ENCODE peak calls at places on chromosomes 13 and 19, in seven cellular contexts. J is EH; M is activated T-cell treated with anti-CD3 and anti-CD28 coated beads, Interleukin-2, amount 50 U/mL, for 72 hours; A is putamen; W is DMS153; Z is activated effector memory CD4-positive, alpha-beta T cell treated with anti-CD3 and anti-CD28 coated beads, Interleukin-2, amount 50 U/mL, for 16 hours; B is activated CD4-positive, alpha-beta T cell treated with anti-CD3 and anti-CD28 coated beads, Interleukin-2, amount 50 U/mL, for 48 hours. E is an unnamed sample.

GRCh38 chr13:110636053-110636475 is 20.7 kb downstream of the NAXD start:
- DNase-seq in Z (no peak), A (no peak), W (no peak), J (no peak), M (no peak), B (no peak), E (no peak)

GRCh38 chr13:24178847-24179845 is 18.6 kb downstream of the SPATA13 start:
- DNase-seq in M (peak; percentile 14), Z (no peak), W (no peak), B (no peak), J (peak; percentile 22), A (no peak), E (no peak)

GRCh38 chr19:13092206-13092605 is 10.5 kb downstream of the LYL1 start:
- DNase-seq in J (no peak), W (no peak), B (no peak), Z (no peak), A (no peak), M (no peak), E (no peak)

GRCh38 chr19:13063461-13064091 is 39.1 kb downstream of the LYL1 start:
- DNase-seq in J (peak; percentile 36), B (no peak), W (no peak), M (no peak), Z (no peak), A (no peak), E (no peak)

GRCh38 chr19:33245948-33246728 is 20.5 kb upstream of the SLC7A10 start:
- DNase-seq in A (no peak), M (no peak), B (no peak), W (no peak), Z (no peak), J (no peak), E (no peak)

GRCh38 chr13:28611654-28612131 is 47.2 kb upstream of the POMP start:
- DNase-seq in A (no peak), Z (no peak), M (peak; percentile 24), B (peak; percentile 4), J (peak; percentile 71), W (no peak), E (no peak)

GRCh38 chr13:98447881-98448641 is 128.8 kb downstream of the STK24 start:
- DNase-seq in B (peak; percentile 51), Z (peak; percentile 72), A (peak; percentile 69), W (no peak), M (peak; percentile 41), J (peak; percentile 48), E (peak; percentile 25)

GRCh38 chr13:64154514-64154913 is 2738.9 kb upstream of the PCDH20 start:
- DNase-seq in M (no peak), A (no peak), J (peak; percentile 53), W (no peak), B (no peak), Z (no peak), E (no peak)

GRCh38 chr19:44814132-44814470 is 5.2 kb downstream of the BCAM start:
- DNase-seq in B (no peak), J (no peak), A (no peak), W (no peak), Z (no peak), M (no peak), E (no peak)

GRCh38 chr19:6794817-6795431 is 22.4 kb downstream of the VAV1 start:
- DNase-seq in W (no peak), B (no peak), A (no peak), J (no peak), Z (no peak), M (no peak), E (no peak)

GRCh38 chr19:39080431-39080830 is 3.7 kb upstream of the ACP7 start:
- DNase-seq in M (no peak), J (no peak), Z (no peak), B (no peak), A (peak; percentile 81), W (no peak), E (no peak)

GRCh38 chr13:24688111-24688510 is 7.9 kb downstream of the ATP12A start:
- DNase-seq in M (no peak), B (no peak), Z (no peak), A (no peak), W (no peak), J (no peak), E (no peak)

GRCh38 chr19:39203372-39204341 is at the start of gene SYCN:
- DNase-seq in W (no peak), Z (no peak), A (no peak), B (no peak), J (no peak), M (no peak), E (no peak)

GRCh38 chr19:37779139-37780035 is at the start of gene ZNF573:
- DNase-seq in J (peak; percentile 90), A (peak; percentile 93), Z (peak; percentile 92), B (peak; percentile 79), M (peak; percentile 85), W (peak; percentile 55), E (peak; percentile 79)

E was measured in activated naive CD8-positive, alpha-beta T cell treated with anti-CD3 and anti-CD28 coated beads, Interleukin-2, amount 50 U/mL, for 24 hours.